ENCODE peak calls at places on chromosome 17, in five cellular contexts. One of them, this sample, is unnamed.

GRCh38 chr17:182164-182751 is 808 bp upstream of the DOC2B start:
- DNase-seq in brain microvascular endothelial cell: no peak
- DNase-seq in left cardiac atrium: no peak
- DNase-seq in midbrain: no peak
- DNase-seq in nucleus accumbens: no peak
- DNase-seq in this sample: no peak

GRCh38 chr17:9725575-9725974 is 65.8 kb downstream of the DHRS7C start:
- DNase-seq in brain microvascular endothelial cell: no peak
- DNase-seq in left cardiac atrium: no peak
- DNase-seq in midbrain: peak
- DNase-seq in nucleus accumbens: no peak
- DNase-seq in this sample: peak

GRCh38 chr17:6669479-6670212 is 18.1 kb downstream of the C17orf100 start:
- DNase-seq in brain microvascular endothelial cell: no peak
- DNase-seq in left cardiac atrium: no peak
- DNase-seq in midbrain: no peak
- DNase-seq in nucleus accumbens: no peak
- DNase-seq in this sample: no peak

GRCh38 chr17:73645050-73645871 is 1.0 kb upstream of the SDK2 start:
- DNase-seq in brain microvascular endothelial cell: no peak
- DNase-seq in left cardiac atrium: peak
- DNase-seq in midbrain: peak
- DNase-seq in nucleus accumbens: peak
- DNase-seq in this sample: peak

GRCh38 chr17:69246202-69246601 is 17.6 kb upstream of the ABCA10 start:
- DNase-seq in brain microvascular endothelial cell: no peak
- DNase-seq in left cardiac atrium: no peak
- DNase-seq in midbrain: no peak
- DNase-seq in nucleus accumbens: no peak
- DNase-seq in this sample: no peak

GRCh38 chr17:39716879-39717536 is 13.3 kb downstream of the MIEN1 start:
- DNase-seq in brain microvascular endothelial cell: no peak
- DNase-seq in left cardiac atrium: no peak
- DNase-seq in midbrain: no peak
- DNase-seq in nucleus accumbens: no peak
- DNase-seq in this sample: no peak

GRCh38 chr17:13474073-13474800 is 127.5 kb downstream of the HS3ST3A1 start:
- DNase-seq in brain microvascular endothelial cell: peak
- DNase-seq in left cardiac atrium: no peak
- DNase-seq in midbrain: no peak
- DNase-seq in nucleus accumbens: no peak
- DNase-seq in this sample: no peak

GRCh38 chr17:31513731-31514427 is 122.4 kb downstream of the RAB11FIP4 start:
- DNase-seq in brain microvascular endothelial cell: no peak
- DNase-seq in left cardiac atrium: no peak
- DNase-seq in midbrain: no peak
- DNase-seq in nucleus accumbens: no peak
- DNase-seq in this sample: no peak

GRCh38 chr17:45236002-45236606 is 14.4 kb downstream of the FMNL1 start:
- DNase-seq in brain microvascular endothelial cell: no peak
- DNase-seq in left cardiac atrium: no peak
- DNase-seq in midbrain: no peak
- DNase-seq in nucleus accumbens: no peak
- DNase-seq in this sample: no peak

GRCh38 chr17:73156166-73156840 is 8.5 kb upstream of the SSTR2 start:
- DNase-seq in brain microvascular endothelial cell: peak
- DNase-seq in left cardiac atrium: peak
- DNase-seq in midbrain: peak
- DNase-seq in nucleus accumbens: peak
- DNase-seq in this sample: peak

GRCh38 chr17:50266384-50267073 is 7.7 kb upstream of the TMEM92 start:
- DNase-seq in brain microvascular endothelial cell: peak
- DNase-seq in left cardiac atrium: peak
- DNase-seq in midbrain: no peak
- DNase-seq in nucleus accumbens: no peak
- DNase-seq in this sample: no peak

GRCh38 chr17:27762527-27763305 is 37.6 kb downstream of the NOS2 start:
- DNase-seq in brain microvascular endothelial cell: peak
- DNase-seq in left cardiac atrium: no peak
- DNase-seq in midbrain: no peak
- DNase-seq in nucleus accumbens: no peak
- DNase-seq in this sample: no peak

GRCh38 chr17:2120550-2121335 is 65.8 kb downstream of the HIC1 start:
- DNase-seq in brain microvascular endothelial cell: no peak
- DNase-seq in left cardiac atrium: no peak
- DNase-seq in midbrain: no peak
- DNase-seq in nucleus accumbens: no peak
- DNase-seq in this sample: no peak

GRCh38 chr17:72419866-72420774 is 299.3 kb downstream of the SOX9 start:
- DNase-seq in brain microvascular endothelial cell: no peak
- DNase-seq in left cardiac atrium: no peak
- DNase-seq in midbrain: peak
- DNase-seq in nucleus accumbens: no peak
- DNase-seq in this sample: no peak

GRCh38 chr17:49647256-49647585 is 30.7 kb downstream of the SPOP start:
- DNase-seq in brain microvascular endothelial cell: no peak
- DNase-seq in left cardiac atrium: no peak
- DNase-seq in midbrain: no peak
- DNase-seq in nucleus accumbens: no peak
- DNase-seq in this sample: no peak

GRCh38 chr17:77445908-77446535 is 305.3 kb downstream of the SEC14L1 start:
- DNase-seq in brain microvascular endothelial cell: peak
- DNase-seq in left cardiac atrium: peak
- DNase-seq in midbrain: no peak
- DNase-seq in nucleus accumbens: no peak
- DNase-seq in this sample: no peak

GRCh38 chr17:49287481-49287880 is 56.9 kb upstream of the PHOSPHO1 start:
- DNase-seq in brain microvascular endothelial cell: no peak
- DNase-seq in left cardiac atrium: no peak
- DNase-seq in midbrain: no peak
- DNase-seq in nucleus accumbens: no peak
- DNase-seq in this sample: no peak

GRCh38 chr17:47982645-47983440 is 11.9 kb downstream of the CDK5RAP3 start:
- DNase-seq in brain microvascular endothelial cell: no peak
- DNase-seq in left cardiac atrium: no peak
- DNase-seq in midbrain: no peak
- DNase-seq in nucleus accumbens: no peak
- DNase-seq in this sample: peak

GRCh38 chr17:65552214-65552613 is 9.2 kb downstream of the AXIN2 start:
- DNase-seq in brain microvascular endothelial cell: no peak
- DNase-seq in left cardiac atrium: no peak
- DNase-seq in midbrain: no peak
- DNase-seq in nucleus accumbens: no peak
- DNase-seq in this sample: no peak

GRCh38 chr17:64176556-64176955 is 46.6 kb upstream of the ERN1 start:
- DNase-seq in brain microvascular endothelial cell: no peak
- DNase-seq in left cardiac atrium: no peak
- DNase-seq in midbrain: no peak
- DNase-seq in nucleus accumbens: no peak
- DNase-seq in this sample: no peak